ENCODE peak calls at places on chromosomes 11 and 22, in seven cellular contexts. L is RWPE1, H is choroid plexus epithelial cell, Z is tibial nerve, M is retinal pigment epithelial cell, X is cardiac fibroblast, E is heart right ventricle. W is an unnamed sample.

GRCh38 chr22:17117400-17117799 is 3.8 kb downstream of the TMEM121B start:
- DNase-seq in L (no peak), H (no peak), Z (no peak), M (no peak), X (no peak), E (no peak), W (no peak)

GRCh38 chr11:116312560-116313340 is 460.0 kb downstream of the BUD13 start:
- DNase-seq in L (peak), H (peak), Z (peak), M (peak), X (no peak), E (peak), W (no peak)

GRCh38 chr11:65574963-65575567 is 788 bp upstream of the EHBP1L1 start:
- DNase-seq in L (no peak), H (no peak), Z (no peak), M (no peak), X (peak), E (no peak), W (no peak)

GRCh38 chr11:69002743-69003231 is 10.3 kb downstream of the MRGPRF start:
- DNase-seq in L (no peak), H (no peak), Z (no peak), M (no peak), X (no peak), E (no peak), W (no peak)

GRCh38 chr22:23154461-23154860 is 9.2 kb downstream of the RAB36 start:
- DNase-seq in L (no peak), H (no peak), Z (no peak), M (no peak), X (no peak), E (no peak), W (no peak)

GRCh38 chr11:117830674-117831351 is 6.3 kb upstream of the FXYD2 start:
- DNase-seq in L (no peak), H (no peak), Z (no peak), M (no peak), X (no peak), E (no peak), W (no peak)

GRCh38 chr11:116162541-116163230 is 610.1 kb downstream of the BUD13 start:
- DNase-seq in L (no peak), H (no peak), Z (no peak), M (no peak), X (no peak), E (no peak), W (no peak)

GRCh38 chr11:98507208-98507607 is 513.5 kb upstream of the CNTN5 start:
- DNase-seq in L (no peak), H (no peak), Z (no peak), M (no peak), X (no peak), E (no peak), W (no peak)

DNA sequence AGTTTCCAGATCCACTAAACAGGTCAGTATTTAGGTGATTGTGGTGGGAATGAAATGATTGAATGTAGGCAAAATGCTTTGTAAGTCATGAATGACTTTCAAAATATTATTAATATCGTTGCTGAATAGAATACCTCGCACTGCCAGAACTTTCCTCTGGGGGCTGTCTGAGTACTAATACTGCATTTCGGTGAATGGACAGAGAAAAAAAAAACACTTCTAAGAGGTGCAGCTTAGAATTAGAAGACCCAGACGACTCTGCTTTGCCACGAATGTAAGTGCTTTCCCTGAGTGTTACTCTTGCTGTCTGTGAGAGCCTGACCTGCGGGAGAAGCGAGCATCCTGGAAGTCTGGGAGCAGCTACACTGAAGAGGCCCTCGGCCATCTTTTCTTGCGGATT is 95.0 kb downstream of the SCN3B start:
- DNase-seq in L (no peak), H (peak), Z (no peak), M (no peak), X (peak), E (no peak), W (no peak)
- TF ChIP-seq CTCF in L (no peak), H (peak), Z (no peak), M (peak), X (peak), E (no peak), W (peak)

GRCh38 chr11:72798361-72798760 is 4.5 kb upstream of the STARD10 start:
- DNase-seq in L (no peak), H (no peak), Z (no peak), M (no peak), X (no peak), E (no peak), W (no peak)

GRCh38 chr11:72805214-72805613 is 9.0 kb upstream of the ATG16L2 start:
- DNase-seq in L (no peak), H (no peak), Z (no peak), M (no peak), X (no peak), E (no peak), W (no peak)

GRCh38 chr11:72793452-72794367 is at the start of gene STARD10:
- DNase-seq in L (peak), H (peak), Z (peak), M (peak), X (peak), E (peak), W (peak)

GRCh38 chr11:72802822-72803221 is 9.0 kb upstream of the STARD10 start:
- DNase-seq in L (no peak), H (no peak), Z (no peak), M (no peak), X (no peak), E (no peak), W (no peak)

GRCh38 chr11:72799441-72799840 is 5.6 kb upstream of the STARD10 start:
- DNase-seq in L (no peak), H (peak), Z (no peak), M (no peak), X (no peak), E (no peak), W (no peak)
- TF ChIP-seq CTCF in L (no peak), H (no peak), Z (no peak), M (no peak), X (no peak), E (no peak), W (no peak)

DNA sequence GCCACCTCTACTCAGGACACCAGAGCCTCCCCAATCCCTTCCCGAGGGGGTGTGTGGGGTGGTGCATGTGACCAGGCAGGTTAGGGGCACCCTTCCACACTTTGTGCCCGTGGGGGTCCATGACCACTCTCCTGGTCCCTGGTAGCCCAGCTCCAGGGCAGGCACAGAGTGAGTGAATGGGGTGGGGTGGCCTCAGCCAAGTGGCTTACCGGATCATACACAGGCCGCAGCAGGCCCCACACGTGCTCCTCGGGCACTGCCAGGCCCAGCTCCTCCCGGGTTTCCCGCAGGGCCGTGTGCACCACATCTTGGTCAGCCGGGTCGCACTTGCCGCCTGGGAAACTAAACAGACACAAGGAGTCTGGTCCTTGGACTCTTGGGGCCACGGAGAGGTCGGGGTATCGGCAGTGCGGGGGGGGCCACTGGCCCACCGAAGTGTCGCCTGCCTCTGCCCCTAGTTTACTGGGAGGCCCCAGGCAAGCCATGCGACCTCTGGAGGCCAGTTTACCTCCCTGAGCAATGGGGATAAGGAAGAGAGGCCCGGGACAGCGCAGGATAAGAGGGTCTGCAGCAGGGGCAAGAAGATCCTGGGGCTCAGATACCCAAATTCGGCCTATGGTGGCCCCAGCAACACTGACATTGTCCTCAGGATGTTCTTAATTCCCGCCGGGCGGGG is 889 bp downstream of the NUDT8 start:
- DNase-seq in L (no peak), H (no peak), Z (no peak), M (no peak), X (no peak), E (peak), W (no peak)
- TF ChIP-seq CTCF in L (no peak), H (no peak), Z (no peak), M (no peak), X (no peak), E (no peak), W (no peak)

GRCh38 chr22:19503869-19504268 is 20.3 kb downstream of the CLDN5 start:
- DNase-seq in L (no peak), H (no peak), Z (no peak), M (no peak), X (no peak), E (no peak), W (no peak)
- TF ChIP-seq CTCF in L (no peak), H (peak), Z (no peak), M (no peak), X (peak), E (no peak), W (no peak)